ENCODE peak calls at places on chromosomes 2 and 18, in five cellular contexts. T, Z, K, F and N are unnamed samples.

GRCh38 chr18:2236232-2236631 is 335.1 kb downstream of the METTL4 start:
- DNase-seq in T (no peak), Z (no peak), K (no peak), F (no peak), N (no peak)

GRCh38 chr2:10659898-10660568 is 29.7 kb downstream of the NOL10 start:
- DNase-seq in T (peak; percentile 48), Z (peak; percentile 90), K (peak; percentile 80), F (peak; percentile 35), N (peak; percentile 55)

GRCh38 chr2:111946294-111947114 is 48.1 kb downstream of the MERTK start:
- DNase-seq in T (peak; percentile 70), Z (peak; percentile 97), K (peak; percentile 87), F (no peak), N (no peak)

GRCh38 chr18:2988041-2988794 is 24.7 kb downstream of the LPIN2 start:
- DNase-seq in T (no peak), Z (peak; percentile 82), K (no peak), F (no peak), N (no peak)

GRCh38 chr2:74031203-74031602 is 46.5 kb downstream of the TET3 start:
- DNase-seq in T (no peak), Z (no peak), K (no peak), F (no peak), N (no peak)

GRCh38 chr2:101986804-101987740 is 4.7 kb upstream of the IL1R2 start:
- DNase-seq in T (peak; percentile 89), Z (no peak), K (no peak), F (no peak), N (peak; percentile 23)

GRCh38 chr18:22689711-22690110 is 243.4 kb upstream of the RBBP8 start:
- DNase-seq in T (no peak), Z (no peak), K (no peak), F (no peak), N (no peak)

GRCh38 chr2:55048514-55048924 is 1.7 kb downstream of the RTN4 start:
- DNase-seq in T (peak; percentile 58), Z (peak; percentile 45), K (peak; percentile 52), F (no peak), N (peak; percentile 72)

GRCh38 chr2:60505861-60506260 is 47.6 kb downstream of the BCL11A start:
- DNase-seq in T (no peak), Z (no peak), K (no peak), F (no peak), N (no peak)

GRCh38 chr2:60508307-60508706 is 45.1 kb downstream of the BCL11A start:
- DNase-seq in T (no peak), Z (no peak), K (no peak), F (no peak), N (no peak)

GRCh38 chr2:60507211-60507810 is 46.1 kb downstream of the BCL11A start:
- DNase-seq in T (no peak), Z (no peak), K (no peak), F (no peak), N (no peak)

GRCh38 chr2:60503923-60504514 is 49.4 kb downstream of the BCL11A start:
- DNase-seq in T (no peak), Z (no peak), K (no peak), F (no peak), N (no peak)

DNA sequence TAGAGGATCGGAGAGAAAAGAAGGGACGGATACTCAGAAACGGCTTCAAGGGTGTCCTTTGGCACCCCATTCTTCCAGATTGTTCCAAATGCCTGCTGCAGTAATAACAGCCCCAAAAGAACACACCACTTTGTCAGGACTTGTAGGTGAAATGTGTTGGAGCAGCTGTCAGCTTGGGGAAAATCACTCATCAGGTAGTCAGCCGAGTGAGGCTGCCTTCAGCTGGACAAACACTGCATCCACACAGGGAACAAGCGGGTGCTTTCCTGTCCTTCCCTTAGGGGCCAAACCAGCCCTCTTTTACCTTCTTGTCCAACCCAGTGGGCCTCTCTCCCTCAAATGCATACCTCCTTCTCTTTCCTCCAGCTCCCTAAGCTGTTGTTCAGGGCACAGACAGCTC is 48.2 kb downstream of the BCL11A start:
- DNase-seq in T (no peak), Z (no peak), K (no peak), F (no peak), N (no peak)
- H3K4me1 ChIP-seq in T (no peaks in the 10 kb centered on the region), Z (peaks cover 2% of the 10 kb centered on the region), K (peaks cover 31% of the 10 kb centered on the region), F (peaks cover 7% of the 10 kb centered on the region), N (peaks cover 89% of the 10 kb centered on the region)

GRCh38 chr2:155841442-155841841 is 491.1 kb downstream of the NR4A2 start:
- DNase-seq in T (no peak), Z (no peak), K (no peak), F (no peak), N (no peak)
- H3K4me2 ChIP-seq in T (no peak overlapping the region), Z (no peak overlapping the region), K (no peak overlapping the region), F (no peak overlapping the region), N (no peak overlapping the region)

DNA sequence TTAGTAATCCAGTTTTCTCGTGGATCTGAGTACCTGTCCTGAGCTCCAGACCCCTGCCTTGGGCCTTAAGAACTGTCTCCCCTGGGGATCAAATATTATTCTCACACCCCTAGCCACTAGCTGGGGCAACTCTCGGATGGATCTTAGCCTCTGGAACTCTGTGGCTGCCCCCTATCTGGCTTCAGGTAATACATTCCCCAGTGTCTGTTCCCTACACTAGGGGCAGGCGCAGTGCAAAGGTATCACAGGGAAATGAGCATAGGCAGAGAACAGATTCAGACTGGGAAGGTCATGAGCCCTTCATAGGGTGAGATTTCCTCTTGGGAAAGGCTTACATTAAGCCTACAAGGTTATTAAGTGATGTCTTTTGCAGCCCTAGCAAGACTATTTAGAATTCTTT is 11.2 kb upstream of the SIX2 start:
- DNase-seq in T (no peak), Z (no peak), K (no peak), F (no peak), N (no peak)
- H3K27me3 ChIP-seq in T (peaks cover 5% of the 10 kb centered on the region), Z (peaks cover 67% of the 10 kb centered on the region), K (peaks cover 56% of the 10 kb centered on the region), F (no peaks in the 10 kb centered on the region), N (no peaks in the 10 kb centered on the region)

GRCh38 chr2:118319271-118319684 is 231.0 kb downstream of the INSIG2 start:
- DNase-seq in T (no peak), Z (no peak), K (no peak), F (peak; percentile 41), N (no peak)
- H3K4me1 ChIP-seq in T (peaks cover 10% of the 10 kb centered on the region), Z (no peaks in the 10 kb centered on the region), K (peaks cover 16% of the 10 kb centered on the region), F (peaks cover 17% of the 10 kb centered on the region), N (no peaks in the 10 kb centered on the region)

GRCh38 chr18:49021076-49021432 is 70.3 kb upstream of the SMAD7 start:
- DNase-seq in T (no peak), Z (no peak), K (no peak), F (no peak), N (no peak)
- H3K4me2 ChIP-seq in T (peak overlapping the region; percentile 91), Z (no peak overlapping the region), K (peak overlapping the region; percentile 74), F (peak overlapping the region; percentile 11), N (no peak overlapping the region)

GRCh38 chr2:222427606-222428320 is 3.4 kb downstream of the SGPP2 start:
- DNase-seq in T (no peak), Z (no peak), K (peak; percentile 55), F (no peak), N (no peak)
- H3K27me3 ChIP-seq in T (peaks cover 21% of the 10 kb centered on the region), Z (peaks cover 30% of the 10 kb centered on the region), K (peaks cover 26% of the 10 kb centered on the region), F (peaks cover 42% of the 10 kb centered on the region), N (no peaks in the 10 kb centered on the region)

GRCh38 chr2:222302178-222303018 is 3.6 kb upstream of the PAX3 start:
- DNase-seq in T (no peak), Z (no peak), K (no peak), F (no peak), N (no peak)
- H3K4me1 ChIP-seq in T (peaks cover 16% of the 10 kb centered on the region), Z (peaks cover 2% of the 10 kb centered on the region), K (peaks cover 23% of the 10 kb centered on the region), F (peaks cover 6% of the 10 kb centered on the region), N (peaks cover 24% of the 10 kb centered on the region)

GRCh38 chr2:118430510-118431187 is 342.4 kb downstream of the INSIG2 start:
- DNase-seq in T (no peak), Z (no peak), K (no peak), F (no peak), N (no peak)
- H3K4me2 ChIP-seq in T (no peak overlapping the region), Z (no peak overlapping the region), K (no peak overlapping the region), F (no peak overlapping the region), N (no peak overlapping the region)

DNA sequence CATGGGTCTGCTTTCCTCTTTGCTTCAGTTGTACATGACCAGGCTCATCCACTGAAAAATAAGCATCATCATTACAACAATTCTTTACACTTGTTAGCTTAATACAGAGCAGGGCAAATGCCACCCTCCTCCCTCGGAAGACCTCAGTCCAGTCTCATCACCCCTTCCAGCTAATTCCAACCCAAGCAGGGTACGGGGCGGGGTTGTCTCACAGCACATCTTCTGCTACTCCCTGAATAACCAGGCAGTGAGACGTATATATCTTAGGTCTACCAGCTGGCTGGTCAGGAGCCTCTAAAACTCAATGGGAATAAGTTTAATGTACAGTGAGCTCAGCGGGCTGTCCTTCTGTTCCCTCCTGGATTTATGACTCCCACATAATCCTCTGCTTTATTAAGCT is 76.5 kb downstream of the CAPN13 start:
- DNase-seq in T (no peak), Z (no peak), K (no peak), F (no peak), N (no peak)
- H3K27me3 ChIP-seq in T (peaks cover 30% of the 10 kb centered on the region), Z (peaks cover 41% of the 10 kb centered on the region), K (peaks cover under 1% of the 10 kb centered on the region), F (no peaks in the 10 kb centered on the region), N (no peaks in the 10 kb centered on the region)